ENCODE peak calls at places on chromosomes 1 and 21, in ten cellular contexts. S is coronary artery, H is ovary, C is retinal pigment epithelial cell, K is fibroblast of pulmonary artery, F is MM.1S, D is A549, M is HFF-Myc, T is astrocyte of the spinal cord, Z is heart right ventricle. E is an unnamed sample.

GRCh38 chr1:182608850-182609610 is 4.8 kb upstream of the RGS16 start:
- DNase-seq in S (no peak), H (no peak), C (no peak), K (peak), F (no peak), D (no peak), M (no peak), T (peak), Z (peak), E (no peak)

GRCh38 chr1:10286244-10286643 is 75.9 kb downstream of the KIF1B start:
- DNase-seq in S (no peak), H (no peak), C (no peak), K (no peak), F (no peak), D (no peak), M (no peak), T (peak), Z (peak), E (no peak)

GRCh38 chr1:7388488-7389185 is 382.5 kb upstream of the VAMP3 start:
- DNase-seq in S (peak), H (peak), C (no peak), K (no peak), F (no peak), D (no peak), M (no peak), T (peak), Z (peak), E (no peak)

GRCh38 chr1:225849905-225850304 is 32.3 kb downstream of the TMEM63A start:
- DNase-seq in S (no peak), H (peak), C (no peak), K (no peak), F (no peak), D (no peak), M (no peak), T (no peak), Z (peak), E (no peak)

GRCh38 chr1:33860671-33861070 is 3.2 kb upstream of the HMGB4 start:
- DNase-seq in S (no peak), H (no peak), C (no peak), K (no peak), F (no peak), D (no peak), M (peak), T (no peak), Z (no peak), E (no peak)

GRCh38 chr1:24694380-24694843 is 50.8 kb upstream of the CLIC4 start:
- DNase-seq in S (no peak), H (no peak), C (no peak), K (peak), F (peak), D (no peak), M (peak), T (no peak), Z (peak), E (no peak)

GRCh38 chr1:201708691-201709090 is 120.3 kb upstream of the IPO9 start:
- DNase-seq in S (no peak), H (no peak), C (no peak), K (no peak), F (no peak), D (no peak), M (no peak), T (no peak), Z (no peak), E (no peak)

GRCh38 chr1:151513626-151514101 is 2.5 kb downstream of the CGN start:
- DNase-seq in S (no peak), H (no peak), C (no peak), K (no peak), F (no peak), D (no peak), M (peak), T (no peak), Z (no peak), E (no peak)

GRCh38 chr21:27372381-27372780 is 405.5 kb upstream of the ADAMTS5 start:
- DNase-seq in S (no peak), H (no peak), C (no peak), K (peak), F (no peak), D (no peak), M (no peak), T (no peak), Z (no peak), E (no peak)

GRCh38 chr1:248730507-248731335 is 24.8 kb downstream of the LYPD8 start:
- DNase-seq in S (no peak), H (no peak), C (no peak), K (no peak), F (no peak), D (no peak), M (no peak), T (no peak), Z (no peak), E (peak)

GRCh38 chr21:42565206-42565810 is 51.7 kb downstream of the SLC37A1 start:
- DNase-seq in S (peak), H (peak), C (no peak), K (no peak), F (no peak), D (no peak), M (no peak), T (no peak), Z (no peak), E (no peak)

GRCh38 chr1:35763211-35763610 is 6.6 kb downstream of the CLSPN start:
- DNase-seq in S (no peak), H (no peak), C (no peak), K (peak), F (no peak), D (no peak), M (no peak), T (no peak), Z (no peak), E (no peak)

GRCh38 chr1:41664861-41665640 is 180.6 kb upstream of the EDN2 start:
- DNase-seq in S (no peak), H (no peak), C (peak), K (peak), F (no peak), D (peak), M (peak), T (peak), Z (no peak), E (peak)

GRCh38 chr1:87115317-87115885 is 201.0 kb downstream of the HS2ST1 start:
- DNase-seq in S (no peak), H (no peak), C (peak), K (peak), F (no peak), D (no peak), M (peak), T (peak), Z (no peak), E (peak)

GRCh38 chr1:17244826-17245740 is 3.8 kb upstream of the PADI3 start:
- DNase-seq in S (no peak), H (no peak), C (no peak), K (no peak), F (no peak), D (no peak), M (no peak), T (no peak), Z (no peak), E (no peak)

GRCh38 chr1:208110296-208110695 is 133.9 kb downstream of the PLXNA2 start:
- DNase-seq in S (no peak), H (no peak), C (no peak), K (no peak), F (no peak), D (no peak), M (no peak), T (no peak), Z (no peak), E (no peak)

GRCh38 chr21:17472167-17472566 is 40.7 kb upstream of the CXADR start:
- DNase-seq in S (no peak), H (no peak), C (no peak), K (no peak), F (no peak), D (no peak), M (no peak), T (no peak), Z (no peak), E (no peak)

GRCh38 chr1:155175281-155175926 is 1.8 kb downstream of the TRIM46 start:
- DNase-seq in S (peak), H (no peak), C (no peak), K (no peak), F (no peak), D (no peak), M (no peak), T (no peak), Z (peak), E (no peak)

GRCh38 chr1:156579472-156579871 is at the start of gene TTC24:
- DNase-seq in S (no peak), H (no peak), C (no peak), K (no peak), F (no peak), D (no peak), M (no peak), T (no peak), Z (no peak), E (no peak)

GRCh38 chr1:159803946-159804695 is 2.0 kb downstream of the FCRL6 start:
- DNase-seq in S (no peak), H (no peak), C (no peak), K (no peak), F (no peak), D (no peak), M (no peak), T (no peak), Z (no peak), E (no peak)

GRCh38 chr21:41501919-41502318 is 6.0 kb downstream of the TMPRSS2 start:
- DNase-seq in S (no peak), H (no peak), C (no peak), K (no peak), F (no peak), D (no peak), M (no peak), T (no peak), Z (no peak), E (no peak)

GRCh38 chr1:195584870-195585624 is 1023.2 kb downstream of the KCNT2 start:
- DNase-seq in S (no peak), H (no peak), C (no peak), K (no peak), F (no peak), D (no peak), M (no peak), T (no peak), Z (no peak), E (no peak)

GRCh38 chr1:195577748-195578147 is 1030.5 kb downstream of the KCNT2 start:
- DNase-seq in S (no peak), H (no peak), C (no peak), K (no peak), F (no peak), D (no peak), M (no peak), T (no peak), Z (no peak), E (no peak)

DNA sequence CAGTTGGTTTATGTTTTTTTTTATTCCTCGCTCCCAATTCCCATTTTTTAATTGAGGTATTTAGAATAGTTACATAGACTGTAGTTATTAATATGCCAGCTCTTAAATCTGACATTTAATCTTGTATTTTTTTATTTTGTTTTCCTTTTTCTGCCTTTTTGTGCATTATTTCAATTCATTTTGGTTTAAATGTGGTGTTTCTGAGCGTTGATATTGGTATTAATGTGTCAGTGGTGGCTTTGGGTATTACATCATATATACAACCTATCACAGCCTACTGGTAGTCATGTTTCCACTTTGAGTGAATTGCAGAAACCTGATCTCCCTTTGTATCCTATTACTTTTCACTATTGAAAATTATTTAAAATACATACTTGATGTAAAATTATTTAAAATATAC is 1027.3 kb downstream of the KCNT2 start:
- DNase-seq in S (no peak), H (no peak), C (no peak), K (no peak), F (no peak), D (peak), M (no peak), T (no peak), Z (no peak), E (no peak)
- TF ChIP-seq CTCF in S (no peak), H (no peak), C (peak), K (no peak), F (peak), D (no peak), M (no peak), T (peak), Z (no peak), E (no peak)

GRCh38 chr1:220551001-220551400 is 23.1 kb downstream of the MARK1 start:
- DNase-seq in S (no peak), H (no peak), C (no peak), K (no peak), F (no peak), D (no peak), M (no peak), T (no peak), Z (no peak), E (no peak)
- H3K4me3 ChIP-seq in S (no peak), H (no peak), C (no peak), K (no peak), F (no peak), D (no peak), M (no peak), T (no peak), Z (no peak), E (no peak)

GRCh38 chr1:104874044-104874443 is 1124.3 kb downstream of the AMY1C start:
- DNase-seq in S (no peak), H (no peak), C (no peak), K (no peak), F (no peak), D (no peak), M (no peak), T (no peak), Z (no peak), E (no peak)

GRCh38 chr1:104878203-104878911 is 1128.7 kb downstream of the AMY1C start:
- DNase-seq in S (no peak), H (no peak), C (no peak), K (no peak), F (no peak), D (no peak), M (no peak), T (no peak), Z (no peak), E (no peak)
- TF ChIP-seq CTCF in S (no peak), H (no peak), C (peak), K (no peak), F (no peak), D (no peak), M (no peak), T (no peak), Z (no peak), E (no peak)

GRCh38 chr1:224500802-224501201 is 66.2 kb upstream of the WDR26 start:
- DNase-seq in S (no peak), H (no peak), C (no peak), K (no peak), F (no peak), D (no peak), M (no peak), T (no peak), Z (no peak), E (no peak)

GRCh38 chr1:224503161-224504118 is 68.8 kb upstream of the WDR26 start:
- DNase-seq in S (peak), H (peak), C (no peak), K (peak), F (peak), D (peak), M (no peak), T (peak), Z (peak), E (no peak)

GRCh38 chr1:224501836-224502235 is 67.2 kb upstream of the WDR26 start:
- DNase-seq in S (no peak), H (no peak), C (no peak), K (no peak), F (no peak), D (no peak), M (no peak), T (no peak), Z (no peak), E (no peak)

GRCh38 chr1:224504642-224505041 is 70.0 kb upstream of the WDR26 start:
- DNase-seq in S (no peak), H (no peak), C (no peak), K (no peak), F (no peak), D (no peak), M (no peak), T (no peak), Z (no peak), E (no peak)

DNA sequence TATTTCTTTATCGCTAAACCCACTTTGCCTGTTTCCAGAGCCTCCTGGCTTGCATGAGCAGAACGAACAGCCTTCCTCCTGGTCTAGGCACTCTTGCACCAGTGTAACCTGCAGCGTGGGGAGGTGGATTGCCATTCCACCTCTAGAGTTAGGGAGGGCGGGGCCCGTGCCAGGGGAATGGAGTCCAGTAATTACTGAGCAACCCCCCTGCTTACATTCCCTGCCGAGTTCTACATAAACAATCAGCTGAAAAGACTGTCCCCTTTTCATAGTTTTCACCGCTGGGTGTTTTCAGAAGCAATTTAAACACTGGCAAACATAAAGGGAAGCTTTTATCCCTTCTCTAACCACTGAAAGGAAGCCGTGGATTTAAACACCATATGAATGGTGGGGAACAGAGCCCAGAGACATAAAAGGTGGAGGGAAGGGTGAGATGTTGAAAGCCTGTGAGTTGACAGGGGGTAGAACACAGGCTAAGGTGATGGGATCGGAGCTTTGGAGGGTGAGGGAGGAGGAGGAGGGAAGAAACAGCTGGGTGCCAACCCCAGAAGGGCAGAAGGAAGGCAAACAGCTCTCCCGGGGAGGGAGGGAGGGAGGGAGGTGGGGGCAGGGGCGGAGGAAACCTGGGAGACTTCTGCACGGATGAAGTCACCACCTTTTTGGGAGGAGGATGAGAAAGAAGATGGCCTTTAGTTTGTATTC is 68.0 kb upstream of the WDR26 start:
- DNase-seq in S (no peak), H (peak), C (no peak), K (no peak), F (no peak), D (no peak), M (no peak), T (peak), Z (no peak), E (no peak)
- H3K4me3 ChIP-seq in S (no peak), H (no peak), C (no peak), K (no peak), F (peak), D (no peak), M (no peak), T (no peak), Z (no peak), E (no peak)

DNA sequence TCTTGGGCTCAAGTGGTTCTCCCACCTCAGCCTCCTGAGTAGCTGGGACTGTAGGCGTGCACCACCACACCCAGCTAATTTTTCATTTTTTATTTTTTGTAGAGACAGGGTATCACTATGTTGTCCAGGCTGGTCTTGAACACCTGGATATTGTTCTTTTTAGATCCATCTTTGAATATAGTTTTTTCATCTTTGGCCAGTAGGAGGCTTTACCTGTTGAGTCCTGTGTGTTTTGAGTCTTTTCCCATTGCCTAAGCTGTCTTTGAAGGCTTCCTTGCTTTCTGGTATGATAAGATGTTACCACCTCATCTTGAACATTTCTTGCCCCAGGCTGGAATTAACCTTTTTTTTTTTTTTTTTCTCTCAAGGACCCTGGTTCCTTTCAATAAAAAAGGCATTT is 387.8 kb upstream of the RUNX1 start:
- DNase-seq in S (no peak), H (no peak), C (no peak), K (no peak), F (no peak), D (no peak), M (no peak), T (no peak), Z (no peak), E (no peak)
- TF ChIP-seq CTCF in S (no peak), H (no peak), C (no peak), K (no peak), F (peak), D (no peak), M (peak), T (peak), Z (no peak), E (peak)

DNA sequence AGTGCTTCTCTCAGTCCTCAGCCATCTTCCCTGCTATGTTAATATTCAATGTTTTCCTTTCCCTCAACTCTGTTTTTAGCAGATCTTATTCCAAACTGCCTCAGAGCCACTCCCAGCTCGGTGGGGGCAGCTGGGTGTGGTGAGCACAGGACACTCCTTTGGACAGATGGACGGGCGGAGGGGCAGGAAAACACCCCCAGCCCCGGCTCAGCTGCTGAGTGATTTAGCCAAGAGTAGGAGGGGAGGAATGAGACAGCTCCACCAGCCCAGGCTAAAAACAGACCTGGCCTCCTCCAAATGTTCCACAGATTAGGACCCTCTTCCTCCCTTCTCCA is 71.1 kb downstream of the CD2 start:
- DNase-seq in S (no peak), H (peak), C (no peak), K (peak), F (no peak), D (no peak), M (no peak), T (no peak), Z (peak), E (no peak)
- H3K4me3 ChIP-seq in S (no peak), H (no peak), C (no peak), K (no peak), F (no peak), D (no peak), M (no peak), T (no peak), Z (no peak), E (no peak)

DNA sequence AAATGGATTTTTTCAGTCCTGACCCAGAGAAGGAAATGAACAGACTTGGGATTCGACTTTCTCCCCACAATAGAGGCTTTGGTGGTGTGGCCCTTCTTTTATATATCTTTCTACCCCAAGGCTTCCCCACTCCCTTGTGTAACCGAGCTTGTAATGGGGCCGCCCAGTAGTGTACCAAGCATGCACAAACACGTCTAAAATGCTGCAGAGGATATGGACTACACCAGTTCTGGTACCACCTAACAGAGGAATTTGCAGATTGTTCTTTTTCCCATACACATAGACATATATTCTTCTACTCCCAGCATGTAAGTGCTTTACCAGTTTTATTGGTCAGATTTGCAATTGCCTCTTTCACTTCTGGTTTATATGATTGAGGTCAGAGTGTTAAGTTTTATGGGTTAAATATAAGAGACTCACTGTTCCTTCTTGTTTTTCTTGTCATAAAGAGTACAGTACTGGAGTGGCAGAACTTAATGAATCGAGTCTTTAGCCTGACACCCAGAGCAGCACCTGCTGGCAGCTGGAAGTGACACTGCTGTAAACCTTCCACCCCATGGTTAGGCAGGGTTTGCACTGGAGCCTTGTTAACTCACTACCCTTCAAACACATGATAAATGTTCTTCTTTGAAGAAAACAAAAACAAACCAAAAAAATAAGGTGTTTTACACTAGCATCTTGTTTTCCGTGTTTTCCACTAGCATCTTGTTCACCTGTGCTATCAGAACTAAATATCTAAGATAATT is 198.6 kb downstream of the PTPRC start:
- DNase-seq in S (no peak), H (no peak), C (no peak), K (no peak), F (no peak), D (no peak), M (no peak), T (no peak), Z (no peak), E (no peak)
- TF ChIP-seq CTCF in S (no peak), H (no peak), C (no peak), K (no peak), F (no peak), D (no peak), M (no peak), T (no peak), Z (no peak), E (no peak)

E was measured in epithelial cell of proximal tubule.